ENCODE peak calls at places on chromosome 18, in eight cellular contexts. T is WERI-Rb-1; A is right atrium auricular region; I is body of pancreas; B is tibial nerve; Y is lower lobe of right lung; X is CD4-positive, alpha-beta T cell; Z is tibial artery. L is an unnamed sample.

GRCh38 chr18:63111549-63112402 is 207.8 kb downstream of the BCL2 start:
- DNase-seq in T (no peak), A (no peak), I (peak; percentile 28), B (no peak), Y (no peak), X (no peak), Z (no peak), L (no peak)

GRCh38 chr18:48623468-48624220 is 84.8 kb downstream of the CTIF start:
- DNase-seq in T (no peak), A (no peak), I (no peak), B (no peak), Y (no peak), X (no peak), Z (no peak), L (no peak)

GRCh38 chr18:36075862-36076587 is 8.7 kb upstream of the RPRD1A start:
- DNase-seq in T (no peak), A (no peak), I (no peak), B (no peak), Y (no peak), X (no peak), Z (no peak), L (no peak)

GRCh38 chr18:45787346-45787745 is 38.1 kb upstream of the SIGLEC15 start:
- DNase-seq in T (no peak), A (no peak), I (no peak), B (no peak), Y (no peak), X (no peak), Z (no peak), L (no peak)

GRCh38 chr18:32730068-32730467 is 42.8 kb downstream of the KLHL14 start:
- DNase-seq in T (no peak), A (no peak), I (no peak), B (no peak), Y (no peak), X (no peak), Z (no peak), L (no peak)

GRCh38 chr18:59498687-59499086 is 139.6 kb upstream of the LMAN1 start:
- DNase-seq in T (no peak), A (no peak), I (no peak), B (no peak), Y (no peak), X (no peak), Z (no peak), L (no peak)

GRCh38 chr18:39845673-39846072 is 2109.4 kb upstream of the PIK3C3 start:
- DNase-seq in T (no peak), A (no peak), I (no peak), B (no peak), Y (no peak), X (no peak), Z (no peak), L (no peak)

GRCh38 chr18:51337406-51337805 is 139.9 kb upstream of the MEX3C start:
- DNase-seq in T (no peak), A (no peak), I (no peak), B (no peak), Y (no peak), X (no peak), Z (no peak), L (no peak)

GRCh38 chr18:48777026-48777736 is 173.6 kb downstream of the SMAD7 start:
- DNase-seq in T (peak; percentile 80), A (peak; percentile 80), I (peak; percentile 64), B (no peak), Y (peak; percentile 77), X (peak; percentile 70), Z (peak; percentile 82), L (no peak)

GRCh38 chr18:76412010-76412817 is 82.8 kb downstream of the ZNF516 start:
- DNase-seq in T (no peak), A (no peak), I (no peak), B (no peak), Y (no peak), X (no peak), Z (no peak), L (no peak)

GRCh38 chr18:58190842-58191530 is 147.0 kb downstream of the NEDD4L start:
- DNase-seq in T (peak; percentile 32), A (no peak), I (no peak), B (no peak), Y (no peak), X (no peak), Z (no peak), L (no peak)

GRCh38 chr18:23593720-23594119 is 7.4 kb upstream of the NPC1 start:
- DNase-seq in T (no peak), A (no peak), I (no peak), B (no peak), Y (no peak), X (no peak), Z (no peak), L (no peak)

GRCh38 chr18:61628085-61628484 is 264.7 kb downstream of the RNF152 start:
- DNase-seq in T (no peak), A (no peak), I (no peak), B (no peak), Y (no peak), X (no peak), Z (no peak), L (no peak)

GRCh38 chr18:34023471-34023870 is 201.2 kb downstream of the NOL4 start:
- DNase-seq in T (no peak), A (no peak), I (no peak), B (no peak), Y (no peak), X (no peak), Z (no peak), L (no peak)

GRCh38 chr18:53909668-53910067 is 314.8 kb downstream of the MBD2 start:
- DNase-seq in T (peak; percentile 44), A (no peak), I (no peak), B (no peak), Y (no peak), X (no peak), Z (no peak), L (no peak)

GRCh38 chr18:27094621-27095020 is 90.5 kb downstream of the CHST9 start:
- DNase-seq in T (no peak), A (no peak), I (no peak), B (no peak), Y (no peak), X (no peak), Z (no peak), L (no peak)

GRCh38 chr18:64244571-64244970 is 95.7 kb upstream of the LINC00305 start:
- DNase-seq in T (peak; percentile 58), A (no peak), I (no peak), B (no peak), Y (no peak), X (no peak), Z (no peak), L (no peak)

GRCh38 chr18:48917579-48918101 is 33.1 kb downstream of the SMAD7 start:
- DNase-seq in T (no peak), A (no peak), I (no peak), B (no peak), Y (no peak), X (no peak), Z (peak; percentile 66), L (no peak)

GRCh38 chr18:27366151-27366550 is 181.0 kb upstream of the CHST9 start:
- DNase-seq in T (no peak), A (no peak), I (no peak), B (no peak), Y (no peak), X (no peak), Z (no peak), L (no peak)

GRCh38 chr18:48973731-48974130 is 23.0 kb upstream of the SMAD7 start:
- DNase-seq in T (no peak), A (no peak), I (no peak), B (no peak), Y (no peak), X (no peak), Z (no peak), L (no peak)

GRCh38 chr18:51668101-51668500 is 470.6 kb upstream of the MEX3C start:
- DNase-seq in T (peak; percentile 85), A (no peak), I (peak; percentile 66), B (peak; percentile 37), Y (peak; percentile 58), X (no peak), Z (no peak), L (no peak)

GRCh38 chr18:29616885-29617284 is 1425.7 kb downstream of the DSC3 start:
- DNase-seq in T (no peak), A (no peak), I (no peak), B (no peak), Y (no peak), X (no peak), Z (no peak), L (no peak)

GRCh38 chr18:220708-221107 is 47.1 kb downstream of the THOC1 start:
- DNase-seq in T (no peak), A (no peak), I (no peak), B (no peak), Y (no peak), X (no peak), Z (no peak), L (no peak)

GRCh38 chr18:65725421-65726050 is 25.3 kb upstream of the CDH7 start:
- DNase-seq in T (peak; percentile 50), A (no peak), I (peak; percentile 40), B (no peak), Y (no peak), X (no peak), Z (no peak), L (no peak)

GRCh38 chr18:7844017-7844416 is 276.9 kb downstream of the PTPRM start:
- DNase-seq in T (no peak), A (no peak), I (no peak), B (no peak), Y (no peak), X (no peak), Z (no peak), L (no peak)

GRCh38 chr18:12872408-12872807 is 11.6 kb downstream of the PTPN2 start:
- DNase-seq in T (no peak), A (no peak), I (no peak), B (no peak), Y (no peak), X (no peak), Z (no peak), L (no peak)
- H3K9me3 ChIP-seq in T (no peaks in the 10 kb centered on the region), A (no peaks in the 10 kb centered on the region), I (no peaks in the 10 kb centered on the region), B (no peaks in the 10 kb centered on the region), Y (no peaks in the 10 kb centered on the region), X (no peaks in the 10 kb centered on the region), Z (no peaks in the 10 kb centered on the region), L (no peaks in the 10 kb centered on the region)

GRCh38 chr18:52716926-52717325 is 376.9 kb downstream of the DCC start:
- DNase-seq in T (peak; percentile 75), A (no peak), I (peak; percentile 52), B (no peak), Y (no peak), X (no peak), Z (no peak), L (no peak)
- TF ChIP-seq CTCF in T (peak; percentile 78), A (no peak), I (no peak), B (peak; percentile 30), Y (peak; percentile 32), X (no peak), Z (no peak), L (peak; percentile 43)

GRCh38 chr18:43826215-43826614 is 548.9 kb upstream of the SYT4 start:
- DNase-seq in T (no peak), A (no peak), I (no peak), B (no peak), Y (no peak), X (no peak), Z (no peak), L (no peak)
- H3K9me3 ChIP-seq in T (no peaks in the 10 kb centered on the region), A (no peaks in the 10 kb centered on the region), I (no peaks in the 10 kb centered on the region), B (no peaks in the 10 kb centered on the region), Y (no peaks in the 10 kb centered on the region), X (no peaks in the 10 kb centered on the region), Z (no peaks in the 10 kb centered on the region), L (no peaks in the 10 kb centered on the region)

DNA sequence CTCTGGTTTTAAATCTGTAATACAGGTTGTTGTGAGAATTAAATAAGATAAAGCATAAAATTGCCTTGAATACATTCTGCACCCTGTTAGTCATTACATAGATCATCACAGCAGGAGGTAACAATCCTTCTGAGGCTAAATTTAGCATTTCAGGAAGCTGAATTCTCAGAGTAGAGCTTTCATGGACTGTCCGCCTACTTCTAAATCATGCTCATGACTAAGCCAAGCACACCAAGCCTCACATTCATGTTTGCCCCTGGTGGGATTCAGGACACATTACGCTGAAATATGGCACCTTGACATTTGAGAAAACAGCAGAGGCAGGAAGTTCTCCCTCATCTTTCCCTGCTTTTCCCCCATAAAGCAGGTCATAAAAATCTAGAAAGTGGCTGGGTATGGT is 16.6 kb upstream of the PIK3C3 start:
- DNase-seq in T (no peak), A (no peak), I (no peak), B (no peak), Y (no peak), X (no peak), Z (no peak), L (no peak)
- TF ChIP-seq CTCF in T (no peak), A (no peak), I (no peak), B (no peak), Y (no peak), X (no peak), Z (no peak), L (no peak)

L was measured in RWPE2.